ENCODE peak calls at places on chromosomes 4 and X, in nine cellular contexts. W, R, K, T, F, L, Q, C and I are unnamed samples.

GRCh38 chr4:94680131-94680862 is 77.5 kb upstream of the BMPR1B start:
- DNase-seq in W (no peak), R (no peak), K (no peak), T (no peak), F (no peak), L (no peak), Q (no peak), C (no peak), I (no peak)

GRCh38 chr4:103075435-103075893 is 1.1 kb downstream of the SLC9B2 start:
- DNase-seq in W (no peak), R (peak; percentile 51), K (no peak), T (peak; percentile 1), F (no peak), L (no peak), Q (no peak), C (peak; percentile 9), I (peak; percentile 61)

GRCh38 chr4:55002431-55002830 is 123.0 kb downstream of the KDR start:
- DNase-seq in W (no peak), R (no peak), K (no peak), T (no peak), F (no peak), L (no peak), Q (no peak), C (no peak), I (no peak)

GRCh38 chrX:135484636-135485289 is 35.7 kb upstream of the INTS6L start:
- DNase-seq in W (no peak), R (peak; percentile 68), K (no peak), T (peak; percentile 21), F (no peak), L (no peak), Q (no peak), C (peak; percentile 21), I (no peak)

GRCh38 chr4:154719087-154719486 is 24.7 kb upstream of the LRAT start:
- DNase-seq in W (no peak), R (peak; percentile 54), K (no peak), T (peak; percentile 51), F (no peak), L (no peak), Q (no peak), C (no peak), I (no peak)

GRCh38 chrX:67555578-67556203 is 11.9 kb downstream of the AR start:
- DNase-seq in W (no peak), R (peak; percentile 53), K (no peak), T (no peak), F (peak; percentile 34), L (peak; percentile 43), Q (no peak), C (peak; percentile 30), I (peak; percentile 27)

GRCh38 chrX:9682861-9683260 is 82.8 kb downstream of the GPR143 start:
- DNase-seq in W (no peak), R (no peak), K (no peak), T (no peak), F (no peak), L (no peak), Q (no peak), C (no peak), I (no peak)

GRCh38 chrX:103722505-103722904 is 11.8 kb downstream of the TMEM31 start:
- DNase-seq in W (no peak), R (peak; percentile 41), K (peak; percentile 2), T (no peak), F (no peak), L (no peak), Q (no peak), C (no peak), I (no peak)

GRCh38 chr4:110344165-110344564 is 131.8 kb upstream of the ENPEP start:
- DNase-seq in W (no peak), R (peak; percentile 48), K (no peak), T (peak; percentile 3), F (no peak), L (no peak), Q (no peak), C (peak; percentile 15), I (no peak)

GRCh38 chr4:85127653-85128052 is 161.2 kb upstream of the WDFY3 start:
- DNase-seq in W (peak; percentile 79), R (peak; percentile 22), K (no peak), T (peak; percentile 47), F (peak; percentile 45), L (no peak), Q (no peak), C (peak; percentile 63), I (peak; percentile 34)

GRCh38 chrX:72123471-72124185 is 8.1 kb downstream of the RTL5 start:
- DNase-seq in W (peak; percentile 78), R (no peak), K (no peak), T (no peak), F (no peak), L (no peak), Q (peak; percentile 85), C (no peak), I (no peak)

GRCh38 chr4:45004847-45005565 is 278.6 kb upstream of the GNPDA2 start:
- DNase-seq in W (no peak), R (no peak), K (no peak), T (no peak), F (no peak), L (no peak), Q (no peak), C (no peak), I (no peak)

GRCh38 chr4:23728971-23729370 is 160.9 kb downstream of the PPARGC1A start:
- DNase-seq in W (no peak), R (no peak), K (no peak), T (no peak), F (no peak), L (no peak), Q (no peak), C (no peak), I (no peak)

GRCh38 chr4:98261291-98262271 is at the start of gene RAP1GDS1:
- DNase-seq in W (peak; percentile 91), R (peak; percentile 81), K (peak; percentile 13), T (peak; percentile 22), F (peak; percentile 33), L (peak; percentile 39), Q (peak; percentile 55), C (peak; percentile 23), I (peak; percentile 43)

GRCh38 chrX:102840871-102841705 is 96.0 kb upstream of the RAB40AL start:
- DNase-seq in W (no peak), R (no peak), K (no peak), T (no peak), F (no peak), L (no peak), Q (no peak), C (peak; percentile 37), I (no peak)

DNA sequence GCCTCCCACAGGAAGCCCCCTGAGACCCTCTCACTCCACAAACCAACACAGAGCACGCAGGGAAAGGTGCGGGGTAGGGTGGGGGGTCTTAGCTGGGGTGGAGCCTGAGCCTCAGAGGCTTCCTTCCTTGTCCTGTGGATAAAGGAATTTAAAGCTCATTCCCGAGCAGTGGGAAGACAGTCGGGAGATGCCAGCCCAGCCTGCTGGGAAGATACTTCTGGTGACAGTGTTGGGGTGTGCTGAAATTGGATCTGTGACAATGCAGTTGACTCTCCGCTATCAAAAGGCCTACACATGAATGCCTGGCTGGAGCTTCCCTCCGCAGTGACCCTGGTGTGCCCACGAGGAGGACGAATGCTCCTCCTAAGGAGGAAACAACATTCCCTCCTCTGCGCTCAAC is 45.5 kb downstream of the JAKMIP1 start:
- DNase-seq in W (no peak), R (no peak), K (no peak), T (no peak), F (no peak), L (no peak), Q (no peak), C (no peak), I (no peak)
- H3K27me3 ChIP-seq in W (no peaks in the 10 kb centered on the region), R (peaks cover 28% of the 10 kb centered on the region), K (peaks cover 2% of the 10 kb centered on the region), T (peaks cover 28% of the 10 kb centered on the region), F (no peaks in the 10 kb centered on the region), L (peaks cover 29% of the 10 kb centered on the region), Q (no peaks in the 10 kb centered on the region), C (peaks cover 3% of the 10 kb centered on the region), I (no peaks in the 10 kb centered on the region)

GRCh38 chr4:139630991-139631390 is 34.6 kb upstream of the MGST2 start:
- DNase-seq in W (no peak), R (no peak), K (no peak), T (no peak), F (no peak), L (no peak), Q (no peak), C (no peak), I (peak; percentile 57)

GRCh38 chr4:139635966-139636365 is 29.7 kb upstream of the MGST2 start:
- DNase-seq in W (no peak), R (no peak), K (no peak), T (no peak), F (no peak), L (no peak), Q (no peak), C (no peak), I (no peak)

GRCh38 chr4:139633661-139634060 is 32.0 kb upstream of the MGST2 start:
- DNase-seq in W (no peak), R (peak; percentile 44), K (no peak), T (no peak), F (peak; percentile 40), L (peak; percentile 41), Q (no peak), C (peak; percentile 18), I (peak; percentile 59)

GRCh38 chr4:139629761-139630160 is 35.9 kb upstream of the MGST2 start:
- DNase-seq in W (no peak), R (peak; percentile 30), K (no peak), T (no peak), F (no peak), L (no peak), Q (no peak), C (no peak), I (no peak)

GRCh38 chr4:139633195-139633594 is 32.4 kb upstream of the MGST2 start:
- DNase-seq in W (no peak), R (no peak), K (no peak), T (no peak), F (no peak), L (no peak), Q (no peak), C (no peak), I (no peak)
- H3K4me3 ChIP-seq in W (no peak overlapping the region), R (peak overlapping the region; percentile 65), K (no peak overlapping the region), T (no peak overlapping the region), F (no peak overlapping the region), L (peak overlapping the region; percentile 46), Q (no peak overlapping the region), C (no peak overlapping the region), I (peak overlapping the region; percentile 26)

DNA sequence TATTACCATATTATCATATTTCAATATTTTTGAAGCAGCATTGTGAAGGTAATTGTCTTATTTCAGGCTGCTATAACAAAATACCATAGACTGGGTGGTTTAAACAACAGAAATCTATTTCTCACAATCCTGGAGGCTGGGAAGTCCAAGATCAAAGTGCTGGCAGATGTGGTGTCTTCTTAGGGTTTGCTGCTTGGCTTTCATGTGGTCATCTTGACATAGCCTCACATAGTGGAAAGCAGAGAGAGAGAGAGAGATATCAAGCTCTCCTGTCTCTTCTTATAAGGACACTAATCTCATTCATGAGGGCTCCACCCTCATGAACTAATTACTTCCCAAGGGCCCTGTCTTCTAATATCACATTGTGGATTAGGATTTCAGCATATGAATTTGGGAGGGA is 119.7 kb upstream of the NUDT6 start:
- DNase-seq in W (no peak), R (no peak), K (no peak), T (no peak), F (no peak), L (no peak), Q (no peak), C (no peak), I (no peak)
- H3K9me3 ChIP-seq in W (peaks cover 23% of the 10 kb centered on the region), R (peaks cover 34% of the 10 kb centered on the region), K (peaks cover 5% of the 10 kb centered on the region), T (peaks cover 4% of the 10 kb centered on the region), F (no peaks in the 10 kb centered on the region), L (no peaks in the 10 kb centered on the region), Q (no peaks in the 10 kb centered on the region), C (peaks cover 2% of the 10 kb centered on the region), I (peaks cover 10% of the 10 kb centered on the region)

DNA sequence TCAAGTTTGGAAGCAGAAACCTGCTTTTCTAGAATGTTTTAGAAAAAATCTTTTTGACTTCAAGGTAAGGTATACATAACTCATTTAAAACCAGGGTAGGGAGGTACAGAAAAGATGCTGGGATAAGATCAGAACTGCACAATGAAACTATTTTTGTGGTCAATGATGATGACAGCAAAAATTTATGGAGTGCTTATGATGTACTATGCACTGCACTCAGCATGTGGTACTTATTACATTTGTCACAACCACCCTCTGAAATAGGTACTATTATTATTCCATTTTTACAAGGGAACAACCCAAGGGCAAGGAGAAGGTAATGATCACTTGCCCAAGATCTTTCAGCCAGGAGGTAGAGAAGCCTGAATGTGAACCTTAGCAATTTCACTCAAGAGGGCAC is 8.0 kb downstream of the GPM6B start:
- DNase-seq in W (no peak), R (peak; percentile 40), K (no peak), T (no peak), F (no peak), L (no peak), Q (no peak), C (no peak), I (no peak)
- H3K27me3 ChIP-seq in W (peaks cover 9% of the 10 kb centered on the region), R (peaks cover 38% of the 10 kb centered on the region), K (no peaks in the 10 kb centered on the region), T (peaks cover 5% of the 10 kb centered on the region), F (peaks cover 9% of the 10 kb centered on the region), L (no peaks in the 10 kb centered on the region), Q (no peaks in the 10 kb centered on the region), C (no peaks in the 10 kb centered on the region), I (no peaks in the 10 kb centered on the region)